ENCODE peak calls at places on chromosomes 16 and 17, in seven cellular contexts. O is dorsolateral prefrontal cortex; I is RWPE1; U is lower lobe of right lung; G is CD4-positive, alpha-beta T cell; F is SK-N-SH; K is kidney. A is an unnamed sample.

GRCh38 chr17:73599599-73599998 is 44.6 kb downstream of the SDK2 start:
- DNase-seq in O (no peak), I (no peak), U (no peak), G (no peak), F (no peak), K (no peak), A (no peak)

GRCh38 chr17:58527949-58528348 is 13.5 kb upstream of the MTMR4 start:
- DNase-seq in O (peak), I (no peak), U (no peak), G (no peak), F (no peak), K (no peak), A (no peak)

GRCh38 chr17:73494955-73495349 is 149.3 kb downstream of the SDK2 start:
- DNase-seq in O (no peak), I (no peak), U (no peak), G (no peak), F (no peak), K (no peak), A (no peak)

GRCh38 chr17:78716814-78717393 is 65.2 kb downstream of the CYTH1 start:
- DNase-seq in O (peak), I (peak), U (peak), G (no peak), F (peak), K (peak), A (no peak)

GRCh38 chr17:72590882-72591499 is 470.2 kb downstream of the SOX9 start:
- DNase-seq in O (no peak), I (no peak), U (no peak), G (no peak), F (no peak), K (no peak), A (no peak)

GRCh38 chr16:84514874-84515835 is 10.7 kb upstream of the MEAK7 start:
- DNase-seq in O (peak), I (no peak), U (peak), G (peak), F (no peak), K (no peak), A (peak)

GRCh38 chr16:30958164-30959083 is 870 bp downstream of the SETD1A start:
- DNase-seq in O (no peak), I (peak), U (peak), G (no peak), F (peak), K (no peak), A (peak)

GRCh38 chr17:33145941-33146340 is 147.2 kb downstream of the ASIC2 start:
- DNase-seq in O (no peak), I (no peak), U (no peak), G (no peak), F (no peak), K (no peak), A (no peak)

GRCh38 chr16:9790199-9790598 is 392.0 kb downstream of the GRIN2A start:
- DNase-seq in O (no peak), I (no peak), U (no peak), G (no peak), F (no peak), K (no peak), A (no peak)

GRCh38 chr17:7935859-7936258 is 3.9 kb downstream of the CNTROB start:
- DNase-seq in O (no peak), I (no peak), U (no peak), G (no peak), F (no peak), K (no peak), A (no peak)

GRCh38 chr17:7931709-7932482 is at the start of the genes CNTROB and TRAPPC1:
- DNase-seq in O (peak), I (peak), U (peak), G (peak), F (peak), K (peak), A (peak)

GRCh38 chr17:7930841-7931631 is 710 bp downstream of the TRAPPC1 start:
- DNase-seq in O (no peak), I (no peak), U (no peak), G (no peak), F (no peak), K (no peak), A (no peak)

GRCh38 chr17:7932483-7932891 is 481 bp downstream of the CNTROB start:
- DNase-seq in O (no peak), I (peak), U (peak), G (no peak), F (peak), K (no peak), A (peak)

GRCh38 chr17:7932949-7933348 is 943 bp downstream of the CNTROB start:
- DNase-seq in O (no peak), I (peak), U (peak), G (no peak), F (no peak), K (no peak), A (peak)
- TF ChIP-seq CTCF in O (no peak), I (no peak), U (peak), G (no peak), F (peak), K (no peak), A (peak)

DNA sequence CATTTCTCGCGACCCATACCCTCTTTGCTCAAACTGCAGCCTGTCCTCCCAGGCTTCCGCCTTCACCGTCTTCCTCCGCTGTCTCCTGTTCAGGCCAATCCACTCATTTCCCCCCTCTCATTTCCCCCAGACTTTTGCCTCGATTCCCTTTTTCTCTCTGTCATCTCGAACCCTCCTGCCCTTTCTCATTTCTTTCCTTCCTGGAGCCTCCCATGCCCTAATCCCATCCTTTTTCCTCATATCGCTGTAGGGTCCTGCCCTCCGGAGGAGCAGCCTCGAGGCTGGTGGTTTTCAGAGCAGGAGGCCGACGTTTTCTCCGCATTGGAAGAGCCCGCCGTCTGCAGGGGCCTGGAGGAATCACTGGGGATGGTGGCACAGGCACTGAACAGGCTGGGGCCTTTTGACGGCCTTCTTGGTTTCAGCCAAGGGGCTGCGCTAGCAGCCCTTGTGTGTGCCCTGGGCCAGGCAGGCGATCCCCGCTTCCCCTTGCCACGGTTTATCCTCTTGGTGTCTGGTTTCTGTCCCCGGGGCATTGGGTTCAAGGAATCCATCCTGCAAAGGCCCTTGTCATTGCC is 620 bp downstream of the OVCA2 start:
- DNase-seq in O (no peak), I (no peak), U (no peak), G (no peak), F (peak), K (no peak), A (no peak)
- TF ChIP-seq CTCF in O (no peak), I (no peak), U (no peak), G (no peak), F (no peak), K (no peak), A (no peak)

GRCh38 chr16:75236232-75236631 is 15.2 kb downstream of the BCAR1 start:
- DNase-seq in O (no peak), I (no peak), U (no peak), G (no peak), F (no peak), K (no peak), A (no peak)

GRCh38 chr16:75236736-75237397 is 14.6 kb downstream of the BCAR1 start:
- DNase-seq in O (no peak), I (no peak), U (no peak), G (no peak), F (no peak), K (peak), A (no peak)

GRCh38 chr16:75238132-75238852 is 13.1 kb downstream of the BCAR1 start:
- DNase-seq in O (peak), I (no peak), U (peak), G (no peak), F (peak), K (peak), A (no peak)

GRCh38 chr16:75238853-75239371 is 12.5 kb downstream of the BCAR1 start:
- DNase-seq in O (peak), I (no peak), U (no peak), G (no peak), F (peak), K (no peak), A (no peak)

DNA sequence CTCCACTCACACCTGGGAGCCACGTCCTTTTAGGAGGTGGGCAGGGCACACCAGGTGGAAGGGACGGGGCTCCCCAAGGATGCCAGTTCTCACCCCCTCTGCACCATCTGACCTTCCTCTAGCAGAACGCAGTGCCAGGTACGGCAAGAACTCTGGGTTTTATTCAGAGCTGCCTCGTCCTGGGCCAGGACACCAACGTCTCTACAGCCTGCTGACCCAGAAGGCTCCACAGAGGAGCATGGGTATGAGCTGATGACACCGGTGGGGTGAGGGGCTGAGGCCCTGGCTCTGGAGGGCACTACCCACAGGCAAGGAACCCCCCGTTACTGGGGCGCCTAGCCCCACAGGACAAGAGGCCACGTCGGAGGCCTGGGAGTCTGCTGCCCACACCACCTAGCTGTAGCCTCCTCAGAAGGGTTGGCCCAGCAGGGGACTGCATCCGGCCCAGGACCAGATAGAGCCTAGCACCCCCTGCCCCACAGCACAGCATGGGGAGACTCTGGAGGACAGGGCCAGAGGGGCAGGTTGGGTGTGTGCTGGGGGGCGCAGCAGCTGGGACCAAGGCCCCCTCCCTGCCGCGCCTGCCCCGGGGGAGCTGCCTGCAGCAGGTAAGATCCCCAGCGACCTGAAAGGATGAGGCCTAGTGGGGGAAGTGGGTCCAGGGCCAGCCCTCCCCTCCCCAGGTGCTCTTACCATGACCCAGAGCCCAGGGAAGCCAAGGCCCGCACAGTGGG is 13.9 kb downstream of the BCAR1 start:
- DNase-seq in O (no peak), I (no peak), U (peak), G (no peak), F (no peak), K (peak), A (no peak)
- TF ChIP-seq CTCF in O (no peak), I (no peak), U (no peak), G (no peak), F (no peak), K (no peak), A (no peak)

GRCh38 chr17:28474035-28474640 is 694 bp downstream of the SLC13A2 start:
- DNase-seq in O (no peak), I (no peak), U (no peak), G (no peak), F (no peak), K (no peak), A (no peak)

GRCh38 chr17:28471531-28472342 is 1.7 kb upstream of the SLC13A2 start:
- DNase-seq in O (no peak), I (peak), U (no peak), G (no peak), F (no peak), K (no peak), A (no peak)

GRCh38 chr17:28475151-28475900 is 1.9 kb downstream of the SLC13A2 start:
- DNase-seq in O (no peak), I (no peak), U (no peak), G (no peak), F (no peak), K (no peak), A (no peak)

GRCh38 chr17:28472871-28473497 is 460 bp upstream of the SLC13A2 start:
- DNase-seq in O (no peak), I (no peak), U (no peak), G (no peak), F (no peak), K (no peak), A (no peak)

DNA sequence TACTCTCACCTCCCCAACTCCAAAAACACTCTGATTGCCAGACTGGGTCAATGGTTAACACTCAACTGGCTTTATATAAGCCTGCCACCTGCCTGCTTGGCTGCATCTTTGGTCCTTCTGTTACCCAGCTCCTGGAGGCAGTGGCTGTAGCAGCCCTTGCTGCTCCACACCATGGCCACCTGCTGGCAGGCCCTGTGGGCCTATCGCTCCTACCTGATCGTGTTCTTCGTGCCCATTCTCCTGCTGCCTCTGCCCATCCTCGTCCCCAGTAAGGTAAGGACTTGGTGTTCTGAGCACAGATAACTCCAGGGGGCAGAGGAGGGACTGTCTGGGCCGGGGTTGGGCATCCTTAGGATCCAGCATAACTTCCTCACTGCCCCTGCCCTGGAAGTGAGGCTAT is at the start of gene SLC13A2:
- DNase-seq in O (no peak), I (no peak), U (no peak), G (no peak), F (no peak), K (no peak), A (no peak)
- TF ChIP-seq CTCF in O (no peak), I (no peak), U (no peak), G (no peak), F (no peak), K (no peak), A (no peak)

GRCh38 chr17:80441133-80441578 is 26.2 kb downstream of the ENDOV start:
- DNase-seq in O (no peak), I (peak), U (no peak), G (peak), F (peak), K (no peak), A (peak)
- TF ChIP-seq CTCF in O (no peak), I (no peak), U (no peak), G (no peak), F (no peak), K (no peak), A (no peak)

DNA sequence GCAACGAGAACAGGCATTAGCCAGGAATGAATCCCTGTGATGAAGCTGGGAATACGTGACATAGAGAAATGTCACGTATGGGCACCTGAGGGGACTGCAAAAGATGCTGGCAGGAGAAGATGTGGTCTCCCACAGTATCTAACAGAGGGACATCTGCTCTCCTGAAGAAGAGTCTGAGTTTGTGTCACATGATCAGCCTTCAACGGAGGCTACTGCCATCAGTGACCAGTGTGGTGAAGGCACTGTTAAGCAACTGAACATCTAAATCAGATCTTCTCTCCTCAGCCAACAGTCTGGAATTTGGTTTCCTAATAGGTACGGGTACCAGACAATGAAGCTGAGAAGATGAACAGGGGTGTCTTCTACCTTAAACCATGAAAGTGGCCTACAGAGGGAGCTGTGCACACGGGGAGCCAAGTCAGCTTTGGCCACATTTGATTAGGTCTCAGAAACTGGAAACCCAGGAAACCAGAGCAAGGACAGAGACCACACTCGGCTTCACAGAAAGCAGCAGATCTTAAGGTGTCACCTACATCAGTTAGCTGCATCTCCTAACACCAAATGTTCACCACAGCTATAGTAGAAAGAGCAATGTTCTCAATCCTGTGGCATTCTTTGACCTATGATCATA is 41.8 kb downstream of the BRD7 start:
- DNase-seq in O (no peak), I (no peak), U (no peak), G (peak), F (no peak), K (no peak), A (no peak)
- TF ChIP-seq CTCF in O (peak), I (no peak), U (peak), G (peak), F (peak), K (peak), A (peak)